ENCODE peak calls at places on chromosomes 1 and 21, in nine cellular contexts. One of them, this sample, is unnamed.

GRCh38 chr1:61132176-61133047 is 50.1 kb downstream of the NFIA start:
- DNase-seq in adrenal gland: no peak
- DNase-seq in left lung: no peak
- DNase-seq in heart right ventricle: no peak
- DNase-seq in astrocyte: peak; percentile 55
- DNase-seq in HFF-Myc: no peak
- DNase-seq in right lobe of liver: no peak
- DNase-seq in AG04450: no peak
- DNase-seq in mammary epithelial cell: peak; percentile 30
- DNase-seq in this sample: no peak

GRCh38 chr1:227947678-227948492 is at the start of gene WNT9A:
- DNase-seq in adrenal gland: peak; percentile 42
- DNase-seq in left lung: no peak
- DNase-seq in heart right ventricle: no peak
- DNase-seq in astrocyte: peak; percentile 41
- DNase-seq in HFF-Myc: no peak
- DNase-seq in right lobe of liver: peak; percentile 21
- DNase-seq in AG04450: no peak
- DNase-seq in mammary epithelial cell: peak; percentile 48
- DNase-seq in this sample: no peak

GRCh38 chr1:54988975-54989374 is 8.5 kb downstream of the TMEM61 start:
- DNase-seq in adrenal gland: no peak
- DNase-seq in left lung: no peak
- DNase-seq in heart right ventricle: no peak
- DNase-seq in astrocyte: no peak
- DNase-seq in HFF-Myc: no peak
- DNase-seq in right lobe of liver: no peak
- DNase-seq in AG04450: no peak
- DNase-seq in mammary epithelial cell: no peak
- DNase-seq in this sample: no peak

GRCh38 chr1:1943834-1944570 is 24.9 kb upstream of the TMEM52 start:
- DNase-seq in adrenal gland: peak; percentile 72
- DNase-seq in left lung: no peak
- DNase-seq in heart right ventricle: peak; percentile 40
- DNase-seq in astrocyte: peak; percentile 15
- DNase-seq in HFF-Myc: no peak
- DNase-seq in right lobe of liver: no peak
- DNase-seq in AG04450: no peak
- DNase-seq in mammary epithelial cell: peak; percentile 17
- DNase-seq in this sample: peak; percentile 35

GRCh38 chr1:56064705-56065104 is 514.7 kb downstream of the PLPP3 start:
- DNase-seq in adrenal gland: no peak
- DNase-seq in left lung: no peak
- DNase-seq in heart right ventricle: no peak
- DNase-seq in astrocyte: no peak
- DNase-seq in HFF-Myc: no peak
- DNase-seq in right lobe of liver: no peak
- DNase-seq in AG04450: no peak
- DNase-seq in mammary epithelial cell: peak; percentile 93
- DNase-seq in this sample: peak; percentile 2

GRCh38 chr1:206923961-206924548 is 2.3 kb upstream of the FCMR start:
- DNase-seq in adrenal gland: no peak
- DNase-seq in left lung: no peak
- DNase-seq in heart right ventricle: no peak
- DNase-seq in astrocyte: no peak
- DNase-seq in HFF-Myc: no peak
- DNase-seq in right lobe of liver: no peak
- DNase-seq in AG04450: no peak
- DNase-seq in mammary epithelial cell: no peak
- DNase-seq in this sample: no peak

GRCh38 chr1:5639323-5639722 is 352.9 kb downstream of the NPHP4 start:
- DNase-seq in adrenal gland: peak; percentile 27
- DNase-seq in left lung: no peak
- DNase-seq in heart right ventricle: no peak
- DNase-seq in astrocyte: no peak
- DNase-seq in HFF-Myc: no peak
- DNase-seq in right lobe of liver: no peak
- DNase-seq in AG04450: no peak
- DNase-seq in mammary epithelial cell: no peak
- DNase-seq in this sample: no peak

GRCh38 chr1:231053493-231054162 is 13.6 kb upstream of the FAM89A start:
- DNase-seq in adrenal gland: peak; percentile 90
- DNase-seq in left lung: peak; percentile 64
- DNase-seq in heart right ventricle: peak; percentile 56
- DNase-seq in astrocyte: peak; percentile 94
- DNase-seq in HFF-Myc: peak; percentile 19
- DNase-seq in right lobe of liver: peak; percentile 67
- DNase-seq in AG04450: peak; percentile 53
- DNase-seq in mammary epithelial cell: no peak
- DNase-seq in this sample: no peak

GRCh38 chr21:46425566-46425965 is 33.1 kb upstream of the DIP2A start:
- DNase-seq in adrenal gland: no peak
- DNase-seq in left lung: no peak
- DNase-seq in heart right ventricle: no peak
- DNase-seq in astrocyte: no peak
- DNase-seq in HFF-Myc: no peak
- DNase-seq in right lobe of liver: no peak
- DNase-seq in AG04450: no peak
- DNase-seq in mammary epithelial cell: no peak
- DNase-seq in this sample: no peak

GRCh38 chr1:213987876-213988638 is at the start of gene PROX1:
- DNase-seq in adrenal gland: peak; percentile 96
- DNase-seq in left lung: peak; percentile 79
- DNase-seq in heart right ventricle: peak; percentile 84
- DNase-seq in astrocyte: peak; percentile 93
- DNase-seq in HFF-Myc: peak; percentile 60
- DNase-seq in right lobe of liver: peak; percentile 82
- DNase-seq in AG04450: peak; percentile 47
- DNase-seq in mammary epithelial cell: peak; percentile 68
- DNase-seq in this sample: no peak

GRCh38 chr21:16534408-16535099 is 804.8 kb downstream of the USP25 start:
- DNase-seq in adrenal gland: peak; percentile 90
- DNase-seq in left lung: peak; percentile 56
- DNase-seq in heart right ventricle: peak; percentile 80
- DNase-seq in astrocyte: peak; percentile 85
- DNase-seq in HFF-Myc: peak; percentile 39
- DNase-seq in right lobe of liver: peak; percentile 47
- DNase-seq in AG04450: no peak
- DNase-seq in mammary epithelial cell: peak; percentile 35
- DNase-seq in this sample: no peak

DNA sequence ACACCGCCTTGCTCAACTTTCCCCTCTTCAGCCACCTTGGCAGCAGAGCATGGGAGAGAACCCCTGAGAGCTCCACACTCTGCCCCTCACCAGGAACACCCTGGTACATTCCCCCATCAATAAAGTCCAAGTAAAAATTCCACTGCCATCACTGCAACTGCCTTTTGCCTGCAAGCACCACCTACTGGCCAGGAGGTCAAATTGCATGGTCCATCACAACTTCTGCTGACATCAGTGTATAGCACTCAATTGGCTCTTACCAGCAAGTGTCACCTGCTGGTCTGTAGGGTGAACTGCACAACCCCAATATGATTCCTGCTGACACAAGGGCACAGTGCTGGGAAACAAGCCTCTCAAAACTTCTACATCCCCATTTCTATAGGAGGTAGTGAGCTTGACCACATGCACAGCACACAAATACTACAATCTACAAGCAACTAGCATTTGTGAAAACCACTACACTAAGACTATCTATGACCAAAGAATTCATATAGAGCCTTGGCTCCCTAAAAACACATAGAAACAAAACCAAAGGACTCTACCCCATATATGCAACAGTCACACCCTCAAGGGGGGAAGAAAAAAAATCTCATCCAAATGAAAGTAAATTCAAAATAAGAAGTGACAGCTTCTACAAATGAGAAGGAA is 69.2 kb downstream of the FASLG start:
- DNase-seq in adrenal gland: no peak
- DNase-seq in left lung: no peak
- DNase-seq in heart right ventricle: no peak
- DNase-seq in astrocyte: no peak
- DNase-seq in HFF-Myc: no peak
- DNase-seq in right lobe of liver: no peak
- DNase-seq in AG04450: no peak
- DNase-seq in mammary epithelial cell: peak; percentile 39
- DNase-seq in this sample: peak; percentile 63
- TF ChIP-seq CTCF in adrenal gland: peak; percentile 31
- TF ChIP-seq CTCF in left lung: peak; percentile 57
- TF ChIP-seq CTCF in heart right ventricle: peak; percentile 36
- TF ChIP-seq CTCF in astrocyte: peak; percentile 35
- TF ChIP-seq CTCF in HFF-Myc: peak; percentile 68
- TF ChIP-seq CTCF in right lobe of liver: peak; percentile 57
- TF ChIP-seq CTCF in AG04450: peak; percentile 44
- TF ChIP-seq CTCF in mammary epithelial cell: peak; percentile 64
- TF ChIP-seq CTCF in this sample: peak; percentile 95

DNA sequence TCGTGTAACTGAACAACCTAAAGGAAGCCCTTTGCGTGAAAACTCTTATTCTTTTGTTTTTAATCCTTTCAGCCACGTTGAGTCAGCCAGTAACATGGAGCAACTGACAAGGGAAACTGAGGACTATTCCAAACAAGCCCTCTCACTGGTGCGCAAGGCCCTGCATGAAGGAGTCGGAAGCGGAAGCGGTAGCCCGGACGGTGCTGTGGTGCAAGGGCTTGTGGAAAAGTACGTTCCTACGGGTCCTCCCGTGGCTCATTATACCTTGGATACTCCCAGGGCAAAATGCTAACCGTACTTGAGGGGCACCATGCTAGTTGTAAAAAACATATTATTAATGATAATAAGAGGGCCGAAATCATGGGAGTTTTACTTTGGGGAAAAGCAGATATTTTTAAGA is 49.4 kb downstream of the LAMC2 start:
- DNase-seq in adrenal gland: no peak
- DNase-seq in left lung: no peak
- DNase-seq in heart right ventricle: peak; percentile 25
- DNase-seq in astrocyte: no peak
- DNase-seq in HFF-Myc: no peak
- DNase-seq in right lobe of liver: no peak
- DNase-seq in AG04450: no peak
- DNase-seq in mammary epithelial cell: no peak
- DNase-seq in this sample: no peak
- H3K4me3 ChIP-seq in adrenal gland: no peak overlapping the region
- H3K4me3 ChIP-seq in left lung: no peak overlapping the region
- H3K4me3 ChIP-seq in heart right ventricle: peak overlapping the region; percentile 39
- H3K4me3 ChIP-seq in astrocyte: peak overlapping the region; percentile 61
- H3K4me3 ChIP-seq in HFF-Myc: peak overlapping the region; percentile 40
- H3K4me3 ChIP-seq in right lobe of liver: no peak overlapping the region
- H3K4me3 ChIP-seq in AG04450: peak overlapping the region; percentile 5
- H3K4me3 ChIP-seq in mammary epithelial cell: no peak overlapping the region
- H3K4me3 ChIP-seq in this sample: no peak overlapping the region

GRCh38 chr1:182721525-182721924 is 37.1 kb upstream of the RGS8 start:
- DNase-seq in adrenal gland: no peak
- DNase-seq in left lung: no peak
- DNase-seq in heart right ventricle: no peak
- DNase-seq in astrocyte: no peak
- DNase-seq in HFF-Myc: no peak
- DNase-seq in right lobe of liver: no peak
- DNase-seq in AG04450: no peak
- DNase-seq in mammary epithelial cell: no peak
- DNase-seq in this sample: no peak

GRCh38 chr1:182723195-182723594 is 38.8 kb upstream of the RGS8 start:
- DNase-seq in adrenal gland: peak; percentile 56
- DNase-seq in left lung: no peak
- DNase-seq in heart right ventricle: peak; percentile 55
- DNase-seq in astrocyte: no peak
- DNase-seq in HFF-Myc: no peak
- DNase-seq in right lobe of liver: no peak
- DNase-seq in AG04450: no peak
- DNase-seq in mammary epithelial cell: no peak
- DNase-seq in this sample: no peak

GRCh38 chr1:182718311-182718710 is 33.9 kb upstream of the RGS8 start:
- DNase-seq in adrenal gland: no peak
- DNase-seq in left lung: no peak
- DNase-seq in heart right ventricle: no peak
- DNase-seq in astrocyte: no peak
- DNase-seq in HFF-Myc: no peak
- DNase-seq in right lobe of liver: no peak
- DNase-seq in AG04450: no peak
- DNase-seq in mammary epithelial cell: no peak
- DNase-seq in this sample: no peak

GRCh38 chr1:182716740-182717720 is 32.6 kb upstream of the RGS8 start:
- DNase-seq in adrenal gland: no peak
- DNase-seq in left lung: no peak
- DNase-seq in heart right ventricle: no peak
- DNase-seq in astrocyte: no peak
- DNase-seq in HFF-Myc: no peak
- DNase-seq in right lobe of liver: no peak
- DNase-seq in AG04450: no peak
- DNase-seq in mammary epithelial cell: no peak
- DNase-seq in this sample: no peak

DNA sequence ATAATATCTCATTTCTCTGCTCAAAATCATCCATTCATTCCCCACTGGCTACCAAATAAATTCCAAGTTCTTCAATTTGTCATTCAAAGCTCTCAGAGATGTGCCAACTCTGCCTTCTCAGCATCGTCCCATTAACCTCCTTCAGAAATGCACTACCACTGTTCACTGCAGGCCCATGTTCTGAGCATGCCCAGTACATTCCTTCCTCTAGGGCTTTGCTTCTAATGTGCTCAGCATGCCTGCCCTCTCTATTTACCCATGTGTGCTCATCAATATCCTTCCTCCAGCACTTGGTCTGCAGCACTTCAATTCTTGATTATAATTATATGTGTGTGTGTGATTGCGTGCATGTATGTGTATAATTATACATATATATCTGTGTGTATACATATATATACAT is 36.1 kb upstream of the RGS8 start:
- DNase-seq in adrenal gland: no peak
- DNase-seq in left lung: no peak
- DNase-seq in heart right ventricle: no peak
- DNase-seq in astrocyte: no peak
- DNase-seq in HFF-Myc: no peak
- DNase-seq in right lobe of liver: no peak
- DNase-seq in AG04450: no peak
- DNase-seq in mammary epithelial cell: peak; percentile 20
- DNase-seq in this sample: peak; percentile 19
- TF ChIP-seq CTCF in adrenal gland: no peak
- TF ChIP-seq CTCF in left lung: no peak
- TF ChIP-seq CTCF in heart right ventricle: no peak
- TF ChIP-seq CTCF in astrocyte: peak; percentile 23
- TF ChIP-seq CTCF in HFF-Myc: peak; percentile 46
- TF ChIP-seq CTCF in right lobe of liver: no peak
- TF ChIP-seq CTCF in AG04450: peak; percentile 49
- TF ChIP-seq CTCF in mammary epithelial cell: peak; percentile 46
- TF ChIP-seq CTCF in this sample: peak; percentile 59

DNA sequence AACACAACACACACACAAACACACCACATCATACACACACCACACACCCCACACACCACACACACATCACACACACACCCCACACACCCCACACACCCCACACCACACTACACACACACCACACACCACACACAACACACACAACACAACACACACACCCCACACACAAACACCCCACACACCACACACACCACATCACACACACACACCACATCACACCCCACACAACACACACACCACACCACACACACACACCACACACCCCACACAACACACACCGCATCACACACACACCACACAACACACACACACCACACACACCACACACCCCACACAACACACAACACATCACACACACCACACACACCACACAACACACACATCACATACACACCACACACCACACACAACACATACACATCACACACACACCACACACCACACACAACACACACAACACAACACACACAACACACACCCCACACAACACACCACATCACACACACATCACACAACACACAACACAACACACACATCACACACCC is 2.5 kb downstream of the LYPD8 start:
- DNase-seq in adrenal gland: no peak
- DNase-seq in left lung: no peak
- DNase-seq in heart right ventricle: no peak
- DNase-seq in astrocyte: no peak
- DNase-seq in HFF-Myc: no peak
- DNase-seq in right lobe of liver: no peak
- DNase-seq in AG04450: no peak
- DNase-seq in mammary epithelial cell: no peak
- DNase-seq in this sample: no peak
- H3K4me3 ChIP-seq in adrenal gland: no peak overlapping the region
- H3K4me3 ChIP-seq in left lung: no peak overlapping the region
- H3K4me3 ChIP-seq in heart right ventricle: no peak overlapping the region
- H3K4me3 ChIP-seq in astrocyte: no peak overlapping the region
- H3K4me3 ChIP-seq in HFF-Myc: no peak overlapping the region
- H3K4me3 ChIP-seq in right lobe of liver: no peak overlapping the region
- H3K4me3 ChIP-seq in AG04450: no peak overlapping the region
- H3K4me3 ChIP-seq in mammary epithelial cell: no peak overlapping the region
- H3K4me3 ChIP-seq in this sample: no peak overlapping the region